ENCODE peak calls at places on chromosomes 4 and X, in seven cellular contexts. One of them, this sample, is unnamed.

GRCh38 chr4:40583850-40584439 is 45.7 kb downstream of the RBM47 start:
- DNase-seq in right lobe of liver: no peak
- DNase-seq in CD4-positive, CD25-positive, alpha-beta regulatory T cell: no peak
- DNase-seq in astrocyte of the spinal cord: no peak
- DNase-seq in choroid plexus epithelial cell: no peak
- DNase-seq in dorsolateral prefrontal cortex: no peak
- DNase-seq in MM.1S: no peak
- DNase-seq in this sample: no peak

GRCh38 chrX:46840946-46841740 is 4.3 kb downstream of the RP2 start:
- DNase-seq in dorsolateral prefrontal cortex: peak; percentile 31
- DNase-seq in choroid plexus epithelial cell: no peak
- DNase-seq in CD4-positive, CD25-positive, alpha-beta regulatory T cell: no peak
- DNase-seq in right lobe of liver: no peak
- DNase-seq in MM.1S: no peak
- DNase-seq in astrocyte of the spinal cord: no peak
- DNase-seq in this sample: no peak

GRCh38 chrX:150366951-150367545 is 3.9 kb downstream of the MAMLD1 start:
- DNase-seq in CD4-positive, CD25-positive, alpha-beta regulatory T cell: no peak
- DNase-seq in dorsolateral prefrontal cortex: no peak
- DNase-seq in astrocyte of the spinal cord: peak; percentile 35
- DNase-seq in MM.1S: no peak
- DNase-seq in choroid plexus epithelial cell: peak; percentile 40
- DNase-seq in right lobe of liver: no peak
- DNase-seq in this sample: peak; percentile 57

GRCh38 chr4:7905461-7905915 is 34.2 kb downstream of the AFAP1 start:
- DNase-seq in dorsolateral prefrontal cortex: no peak
- DNase-seq in right lobe of liver: no peak
- DNase-seq in astrocyte of the spinal cord: peak; percentile 59
- DNase-seq in CD4-positive, CD25-positive, alpha-beta regulatory T cell: no peak
- DNase-seq in MM.1S: no peak
- DNase-seq in choroid plexus epithelial cell: peak; percentile 49
- DNase-seq in this sample: no peak

GRCh38 chrX:135086197-135086854 is 34.0 kb downstream of the ETDB start:
- DNase-seq in dorsolateral prefrontal cortex: peak; percentile 18
- DNase-seq in right lobe of liver: no peak
- DNase-seq in MM.1S: peak; percentile 83
- DNase-seq in CD4-positive, CD25-positive, alpha-beta regulatory T cell: peak; percentile 68
- DNase-seq in choroid plexus epithelial cell: peak; percentile 77
- DNase-seq in astrocyte of the spinal cord: peak; percentile 56
- DNase-seq in this sample: peak; percentile 71

GRCh38 chr4:36402008-36402758 is 120.8 kb downstream of the DTHD1 start:
- DNase-seq in MM.1S: no peak
- DNase-seq in CD4-positive, CD25-positive, alpha-beta regulatory T cell: no peak
- DNase-seq in right lobe of liver: no peak
- DNase-seq in dorsolateral prefrontal cortex: no peak
- DNase-seq in astrocyte of the spinal cord: no peak
- DNase-seq in choroid plexus epithelial cell: no peak
- DNase-seq in this sample: no peak

GRCh38 chrX:150475466-150475865 is 93.0 kb upstream of the MTM1 start:
- DNase-seq in CD4-positive, CD25-positive, alpha-beta regulatory T cell: no peak
- DNase-seq in astrocyte of the spinal cord: no peak
- DNase-seq in choroid plexus epithelial cell: peak; percentile 8
- DNase-seq in dorsolateral prefrontal cortex: no peak
- DNase-seq in MM.1S: no peak
- DNase-seq in right lobe of liver: no peak
- DNase-seq in this sample: no peak

GRCh38 chrX:42732506-42732905 is 45.5 kb downstream of the PPP1R2C start:
- DNase-seq in right lobe of liver: no peak
- DNase-seq in CD4-positive, CD25-positive, alpha-beta regulatory T cell: no peak
- DNase-seq in dorsolateral prefrontal cortex: no peak
- DNase-seq in MM.1S: no peak
- DNase-seq in astrocyte of the spinal cord: no peak
- DNase-seq in choroid plexus epithelial cell: peak; percentile 41
- DNase-seq in this sample: peak; percentile 75

GRCh38 chr4:94567811-94568210 is 116.1 kb downstream of the PDLIM5 start:
- DNase-seq in MM.1S: peak; percentile 46
- DNase-seq in astrocyte of the spinal cord: no peak
- DNase-seq in dorsolateral prefrontal cortex: no peak
- DNase-seq in right lobe of liver: no peak
- DNase-seq in choroid plexus epithelial cell: no peak
- DNase-seq in CD4-positive, CD25-positive, alpha-beta regulatory T cell: no peak
- DNase-seq in this sample: no peak

GRCh38 chrX:132270699-132271098 is 51.5 kb upstream of the RAP2C start:
- DNase-seq in MM.1S: no peak
- DNase-seq in astrocyte of the spinal cord: peak; percentile 46
- DNase-seq in choroid plexus epithelial cell: peak; percentile 52
- DNase-seq in dorsolateral prefrontal cortex: no peak
- DNase-seq in CD4-positive, CD25-positive, alpha-beta regulatory T cell: no peak
- DNase-seq in right lobe of liver: no peak
- DNase-seq in this sample: peak; percentile 96

GRCh38 chr4:112895785-112896184 is 153.7 kb upstream of the ANK2 start:
- DNase-seq in astrocyte of the spinal cord: peak; percentile 75
- DNase-seq in right lobe of liver: no peak
- DNase-seq in MM.1S: no peak
- DNase-seq in dorsolateral prefrontal cortex: no peak
- DNase-seq in CD4-positive, CD25-positive, alpha-beta regulatory T cell: no peak
- DNase-seq in choroid plexus epithelial cell: no peak
- DNase-seq in this sample: no peak

GRCh38 chr4:21656832-21657231 is 291.7 kb downstream of the KCNIP4 start:
- DNase-seq in choroid plexus epithelial cell: peak; percentile 95
- DNase-seq in dorsolateral prefrontal cortex: no peak
- DNase-seq in CD4-positive, CD25-positive, alpha-beta regulatory T cell: no peak
- DNase-seq in right lobe of liver: no peak
- DNase-seq in astrocyte of the spinal cord: peak; percentile 74
- DNase-seq in MM.1S: no peak
- DNase-seq in this sample: peak; percentile 82

GRCh38 chr4:114252499-114252898 is 273.1 kb upstream of the ARSJ start:
- DNase-seq in right lobe of liver: no peak
- DNase-seq in choroid plexus epithelial cell: no peak
- DNase-seq in astrocyte of the spinal cord: no peak
- DNase-seq in MM.1S: no peak
- DNase-seq in CD4-positive, CD25-positive, alpha-beta regulatory T cell: no peak
- DNase-seq in dorsolateral prefrontal cortex: no peak
- DNase-seq in this sample: no peak

GRCh38 chrX:56798866-56799864 is 70.1 kb downstream of the NBDY start:
- DNase-seq in choroid plexus epithelial cell: no peak
- DNase-seq in right lobe of liver: no peak
- DNase-seq in astrocyte of the spinal cord: no peak
- DNase-seq in MM.1S: peak; percentile 45
- DNase-seq in dorsolateral prefrontal cortex: peak; percentile 79
- DNase-seq in CD4-positive, CD25-positive, alpha-beta regulatory T cell: no peak
- DNase-seq in this sample: no peak

DNA sequence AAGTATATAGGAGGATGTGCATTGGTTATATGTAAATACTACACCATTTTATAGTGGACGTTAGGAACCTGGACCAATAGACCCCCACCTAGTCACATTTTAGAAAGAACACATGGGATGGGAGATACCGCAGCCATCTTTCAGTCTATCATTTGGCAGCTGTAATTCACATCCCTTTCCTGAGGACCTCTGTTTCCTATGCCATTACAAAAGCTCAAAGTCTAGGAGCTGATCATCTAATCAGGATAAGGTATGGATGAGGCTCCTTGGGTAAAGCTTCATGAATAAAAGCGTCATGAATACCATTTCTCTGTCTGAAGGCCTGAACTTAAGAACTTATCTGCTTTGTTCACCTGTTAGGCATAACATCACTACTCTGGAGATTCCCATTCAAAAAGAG is 31.1 kb downstream of the OCIAD1 start:
- DNase-seq in astrocyte of the spinal cord: no peak
- DNase-seq in dorsolateral prefrontal cortex: no peak
- DNase-seq in MM.1S: no peak
- DNase-seq in right lobe of liver: no peak
- DNase-seq in CD4-positive, CD25-positive, alpha-beta regulatory T cell: no peak
- DNase-seq in choroid plexus epithelial cell: no peak
- DNase-seq in this sample: no peak
- H3K4me3 ChIP-seq in astrocyte of the spinal cord: no peak overlapping the region
- H3K4me3 ChIP-seq in dorsolateral prefrontal cortex: no peak overlapping the region
- H3K4me3 ChIP-seq in MM.1S: no peak overlapping the region
- H3K4me3 ChIP-seq in right lobe of liver: no peak overlapping the region
- H3K4me3 ChIP-seq in CD4-positive, CD25-positive, alpha-beta regulatory T cell: no peak overlapping the region
- H3K4me3 ChIP-seq in choroid plexus epithelial cell: no peak overlapping the region
- H3K4me3 ChIP-seq in this sample: no peak overlapping the region

GRCh38 chr4:185004562-185005208 is 13.6 kb upstream of the HELT start:
- DNase-seq in choroid plexus epithelial cell: peak; percentile 15
- DNase-seq in right lobe of liver: no peak
- DNase-seq in MM.1S: no peak
- DNase-seq in dorsolateral prefrontal cortex: peak; percentile 20
- DNase-seq in CD4-positive, CD25-positive, alpha-beta regulatory T cell: no peak
- DNase-seq in astrocyte of the spinal cord: peak; percentile 10
- DNase-seq in this sample: no peak
- H3K4me3 ChIP-seq in choroid plexus epithelial cell: peak overlapping the region; percentile 34
- H3K4me3 ChIP-seq in right lobe of liver: peak overlapping the region; percentile 27
- H3K4me3 ChIP-seq in MM.1S: peak overlapping the region; percentile 65
- H3K4me3 ChIP-seq in dorsolateral prefrontal cortex: peak overlapping the region; percentile 51
- H3K4me3 ChIP-seq in CD4-positive, CD25-positive, alpha-beta regulatory T cell: no peak overlapping the region
- H3K4me3 ChIP-seq in astrocyte of the spinal cord: peak overlapping the region; percentile 14
- H3K4me3 ChIP-seq in this sample: peak overlapping the region; percentile 22

GRCh38 chr4:153788419-153789276 is at the start of gene SFRP2:
- DNase-seq in astrocyte of the spinal cord: no peak
- DNase-seq in right lobe of liver: no peak
- DNase-seq in CD4-positive, CD25-positive, alpha-beta regulatory T cell: peak; percentile 7
- DNase-seq in MM.1S: no peak
- DNase-seq in dorsolateral prefrontal cortex: no peak
- DNase-seq in choroid plexus epithelial cell: no peak
- DNase-seq in this sample: no peak
- H3K4me3 ChIP-seq in astrocyte of the spinal cord: no peak within 1 kb of the TSS
- H3K4me3 ChIP-seq in right lobe of liver: no peak within 1 kb of the TSS
- H3K4me3 ChIP-seq in CD4-positive, CD25-positive, alpha-beta regulatory T cell: no peak within 1 kb of the TSS
- H3K4me3 ChIP-seq in MM.1S: no peak within 1 kb of the TSS
- H3K4me3 ChIP-seq in dorsolateral prefrontal cortex: peak within 1 kb of the TSS; percentile 53
- H3K4me3 ChIP-seq in choroid plexus epithelial cell: no peak within 1 kb of the TSS
- H3K4me3 ChIP-seq in this sample: no peak within 1 kb of the TSS

GRCh38 chrX:21658152-21658737 is at the start of gene KLHL34:
- DNase-seq in dorsolateral prefrontal cortex: no peak
- DNase-seq in MM.1S: no peak
- DNase-seq in CD4-positive, CD25-positive, alpha-beta regulatory T cell: no peak
- DNase-seq in right lobe of liver: peak; percentile 47
- DNase-seq in astrocyte of the spinal cord: no peak
- DNase-seq in choroid plexus epithelial cell: no peak
- DNase-seq in this sample: no peak

GRCh38 chrX:21656587-21657317 is 1.4 kb downstream of the KLHL34 start:
- DNase-seq in astrocyte of the spinal cord: no peak
- DNase-seq in CD4-positive, CD25-positive, alpha-beta regulatory T cell: no peak
- DNase-seq in dorsolateral prefrontal cortex: no peak
- DNase-seq in choroid plexus epithelial cell: no peak
- DNase-seq in right lobe of liver: no peak
- DNase-seq in MM.1S: no peak
- DNase-seq in this sample: no peak

GRCh38 chrX:21657318-21658151 is 595 bp downstream of the KLHL34 start:
- DNase-seq in choroid plexus epithelial cell: no peak
- DNase-seq in astrocyte of the spinal cord: no peak
- DNase-seq in right lobe of liver: no peak
- DNase-seq in CD4-positive, CD25-positive, alpha-beta regulatory T cell: peak; percentile 38
- DNase-seq in dorsolateral prefrontal cortex: no peak
- DNase-seq in MM.1S: no peak
- DNase-seq in this sample: no peak

GRCh38 chrX:21659320-21659719 is 1.2 kb upstream of the KLHL34 start:
- DNase-seq in CD4-positive, CD25-positive, alpha-beta regulatory T cell: no peak
- DNase-seq in choroid plexus epithelial cell: no peak
- DNase-seq in right lobe of liver: no peak
- DNase-seq in dorsolateral prefrontal cortex: no peak
- DNase-seq in astrocyte of the spinal cord: no peak
- DNase-seq in MM.1S: no peak
- DNase-seq in this sample: no peak

GRCh38 chrX:21658746-21659145 is 616 bp upstream of the KLHL34 start:
- DNase-seq in choroid plexus epithelial cell: no peak
- DNase-seq in astrocyte of the spinal cord: no peak
- DNase-seq in right lobe of liver: peak; percentile 43
- DNase-seq in dorsolateral prefrontal cortex: peak; percentile 45
- DNase-seq in MM.1S: no peak
- DNase-seq in CD4-positive, CD25-positive, alpha-beta regulatory T cell: no peak
- DNase-seq in this sample: no peak
- H3K4me3 ChIP-seq in choroid plexus epithelial cell: no peak overlapping the region
- H3K4me3 ChIP-seq in astrocyte of the spinal cord: peak overlapping the region; percentile 12
- H3K4me3 ChIP-seq in right lobe of liver: peak overlapping the region; percentile 47
- H3K4me3 ChIP-seq in dorsolateral prefrontal cortex: peak overlapping the region; percentile 33
- H3K4me3 ChIP-seq in MM.1S: no peak overlapping the region
- H3K4me3 ChIP-seq in CD4-positive, CD25-positive, alpha-beta regulatory T cell: peak overlapping the region; percentile 53
- H3K4me3 ChIP-seq in this sample: no peak overlapping the region

GRCh38 chr4:185651137-185651677 is 115.9 kb upstream of the PDLIM3 start:
- DNase-seq in astrocyte of the spinal cord: no peak
- DNase-seq in dorsolateral prefrontal cortex: no peak
- DNase-seq in CD4-positive, CD25-positive, alpha-beta regulatory T cell: no peak
- DNase-seq in choroid plexus epithelial cell: no peak
- DNase-seq in MM.1S: no peak
- DNase-seq in right lobe of liver: no peak
- DNase-seq in this sample: no peak
- H3K4me3 ChIP-seq in astrocyte of the spinal cord: no peak overlapping the region
- H3K4me3 ChIP-seq in dorsolateral prefrontal cortex: no peak overlapping the region
- H3K4me3 ChIP-seq in CD4-positive, CD25-positive, alpha-beta regulatory T cell: no peak overlapping the region
- H3K4me3 ChIP-seq in choroid plexus epithelial cell: no peak overlapping the region
- H3K4me3 ChIP-seq in MM.1S: no peak overlapping the region
- H3K4me3 ChIP-seq in right lobe of liver: no peak overlapping the region
- H3K4me3 ChIP-seq in this sample: no peak overlapping the region

DNA sequence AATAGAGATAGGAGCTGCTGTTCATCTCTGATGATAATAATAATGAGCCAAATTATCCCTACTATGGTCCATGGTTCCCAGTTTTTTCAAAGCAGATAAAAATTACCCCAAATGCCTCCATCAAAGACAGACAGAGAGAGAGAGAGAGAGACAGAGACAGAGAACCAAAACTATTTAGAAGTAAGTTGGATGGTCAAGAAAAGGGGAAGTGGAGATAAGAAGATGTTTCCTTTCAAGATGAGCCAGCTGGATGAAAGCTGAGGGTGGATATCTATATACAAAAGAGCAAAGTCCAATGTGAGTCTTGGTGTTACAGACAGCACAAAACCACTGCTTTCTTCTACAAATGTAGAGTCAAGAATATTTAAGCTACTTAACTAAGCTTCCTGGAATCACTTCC is 173.9 kb downstream of the GRIA3 start:
- DNase-seq in astrocyte of the spinal cord: no peak
- DNase-seq in MM.1S: no peak
- DNase-seq in dorsolateral prefrontal cortex: no peak
- DNase-seq in right lobe of liver: no peak
- DNase-seq in CD4-positive, CD25-positive, alpha-beta regulatory T cell: no peak
- DNase-seq in choroid plexus epithelial cell: no peak
- DNase-seq in this sample: no peak
- H3K4me3 ChIP-seq in astrocyte of the spinal cord: no peak overlapping the region
- H3K4me3 ChIP-seq in MM.1S: no peak overlapping the region
- H3K4me3 ChIP-seq in dorsolateral prefrontal cortex: no peak overlapping the region
- H3K4me3 ChIP-seq in right lobe of liver: no peak overlapping the region
- H3K4me3 ChIP-seq in CD4-positive, CD25-positive, alpha-beta regulatory T cell: no peak overlapping the region
- H3K4me3 ChIP-seq in choroid plexus epithelial cell: no peak overlapping the region
- H3K4me3 ChIP-seq in this sample: no peak overlapping the region

GRCh38 chr4:188107931-188108843 is 1.2 kb downstream of the TRIML2 start:
- DNase-seq in choroid plexus epithelial cell: peak; percentile 12
- DNase-seq in right lobe of liver: no peak
- DNase-seq in CD4-positive, CD25-positive, alpha-beta regulatory T cell: no peak
- DNase-seq in dorsolateral prefrontal cortex: no peak
- DNase-seq in astrocyte of the spinal cord: peak; percentile 4
- DNase-seq in MM.1S: no peak
- DNase-seq in this sample: no peak
- H3K4me3 ChIP-seq in choroid plexus epithelial cell: no peak overlapping the region
- H3K4me3 ChIP-seq in right lobe of liver: no peak overlapping the region
- H3K4me3 ChIP-seq in CD4-positive, CD25-positive, alpha-beta regulatory T cell: no peak overlapping the region
- H3K4me3 ChIP-seq in dorsolateral prefrontal cortex: no peak overlapping the region
- H3K4me3 ChIP-seq in astrocyte of the spinal cord: no peak overlapping the region
- H3K4me3 ChIP-seq in MM.1S: no peak overlapping the region
- H3K4me3 ChIP-seq in this sample: no peak overlapping the region

GRCh38 chrX:1657367-1658082 is 42.7 kb downstream of the ASMT start:
- DNase-seq in MM.1S: no peak
- DNase-seq in right lobe of liver: no peak
- DNase-seq in dorsolateral prefrontal cortex: no peak
- DNase-seq in astrocyte of the spinal cord: peak; percentile 42
- DNase-seq in choroid plexus epithelial cell: peak; percentile 36
- DNase-seq in CD4-positive, CD25-positive, alpha-beta regulatory T cell: peak; percentile 62
- DNase-seq in this sample: peak; percentile 50
- H3K4me3 ChIP-seq in MM.1S: no peak overlapping the region
- H3K4me3 ChIP-seq in right lobe of liver: no peak overlapping the region
- H3K4me3 ChIP-seq in dorsolateral prefrontal cortex: no peak overlapping the region
- H3K4me3 ChIP-seq in astrocyte of the spinal cord: no peak overlapping the region
- H3K4me3 ChIP-seq in choroid plexus epithelial cell: no peak overlapping the region
- H3K4me3 ChIP-seq in CD4-positive, CD25-positive, alpha-beta regulatory T cell: peak overlapping the region; percentile 91
- H3K4me3 ChIP-seq in this sample: no peak overlapping the region

GRCh38 chr4:101136373-101137370 is 210.7 kb downstream of the PPP3CA start:
- DNase-seq in choroid plexus epithelial cell: no peak
- DNase-seq in dorsolateral prefrontal cortex: no peak
- DNase-seq in right lobe of liver: no peak
- DNase-seq in CD4-positive, CD25-positive, alpha-beta regulatory T cell: no peak
- DNase-seq in MM.1S: no peak
- DNase-seq in astrocyte of the spinal cord: no peak
- DNase-seq in this sample: no peak
- H3K4me3 ChIP-seq in choroid plexus epithelial cell: no peak overlapping the region
- H3K4me3 ChIP-seq in dorsolateral prefrontal cortex: no peak overlapping the region
- H3K4me3 ChIP-seq in right lobe of liver: no peak overlapping the region
- H3K4me3 ChIP-seq in CD4-positive, CD25-positive, alpha-beta regulatory T cell: no peak overlapping the region
- H3K4me3 ChIP-seq in MM.1S: no peak overlapping the region
- H3K4me3 ChIP-seq in astrocyte of the spinal cord: no peak overlapping the region
- H3K4me3 ChIP-seq in this sample: no peak overlapping the region

This sample was measured in cardiac fibroblast.